ENCODE peak calls at places on chromosomes 12 and 14, in nine cellular contexts. F is T-helper 1 cell; L is sciatic nerve; R is T-helper 2 cell; G is NCI-H1694; W is frontal cortex; E is CD4-positive, alpha-beta memory T cell; X is hepatocyte; A is substantia nigra. Z is an unnamed sample.

GRCh38 chr12:12835378-12836145 is 22.4 kb downstream of the DDX47 start:
- DNase-seq in R (no peak), W (no peak), X (peak; percentile 73), F (no peak), E (no peak), G (no peak), L (no peak), A (no peak), Z (no peak)

GRCh38 chr12:1662761-1663439 is 28.0 kb upstream of the ADIPOR2 start:
- DNase-seq in A (no peak), F (peak; percentile 32), E (peak; percentile 59), X (peak; percentile 88), L (no peak), W (no peak), R (peak; percentile 18), G (no peak), Z (peak; percentile 50)

GRCh38 chr12:78711954-78712353 is 152.6 kb upstream of the SYT1 start:
- DNase-seq in E (no peak), G (no peak), L (no peak), F (no peak), A (no peak), X (no peak), R (no peak), W (no peak), Z (no peak)

GRCh38 chr12:10097521-10097920 is 1.3 kb downstream of the CLEC1A start:
- DNase-seq in W (no peak), F (no peak), A (no peak), L (no peak), E (no peak), G (no peak), X (no peak), R (no peak), Z (no peak)

GRCh38 chr12:89439946-89440345 is 84.7 kb downstream of the GALNT4 start:
- DNase-seq in W (no peak), X (no peak), E (no peak), A (no peak), R (no peak), G (no peak), F (no peak), L (no peak), Z (peak; percentile 34)

GRCh38 chr12:31220633-31221565 is 105.1 kb downstream of the SINHCAF start:
- DNase-seq in W (no peak), G (no peak), R (no peak), L (no peak), A (no peak), X (peak; percentile 67), F (no peak), E (no peak), Z (peak; percentile 35)

GRCh38 chr14:63614964-63615363 is 26.7 kb downstream of the WDR89 start:
- DNase-seq in G (no peak), F (no peak), E (no peak), X (no peak), L (no peak), R (no peak), W (no peak), A (no peak), Z (peak; percentile 71)

GRCh38 chr12:26884765-26885576 is 52.0 kb upstream of the ITPR2 start:
- DNase-seq in A (peak; percentile 74), F (peak; percentile 64), E (peak; percentile 77), R (peak; percentile 68), G (peak; percentile 95), W (peak; percentile 18), L (peak; percentile 91), X (peak; percentile 90), Z (peak; percentile 86)

GRCh38 chr14:94636744-94637412 is 24.7 kb downstream of the SERPINA3 start:
- DNase-seq in G (no peak), F (no peak), E (no peak), R (no peak), A (no peak), X (no peak), L (no peak), W (no peak), Z (peak; percentile 56)

GRCh38 chr12:119409043-119409442 is 74.5 kb downstream of the CCDC60 start:
- DNase-seq in W (no peak), R (no peak), F (no peak), G (no peak), L (no peak), A (no peak), X (no peak), E (no peak), Z (no peak)